ENCODE peak calls at places on chromosomes 2 and 18, in five cellular contexts. A, O, Y, Q and G are unnamed samples.

GRCh38 chr2:109437325-109438090 is 176.3 kb downstream of the SEPTIN10 start:
- DNase-seq in Q (no peak), A (no peak), Y (no peak), O (peak), G (peak)

GRCh38 chr2:150888337-150888736 is 373.3 kb downstream of the RBM43 start:
- DNase-seq in A (no peak), O (no peak), Y (no peak), Q (no peak), G (no peak)

GRCh38 chr2:88188741-88189140 is 18.6 kb downstream of the THNSL2 start:
- DNase-seq in O (no peak), Q (no peak), A (no peak), Y (no peak), G (no peak)

GRCh38 chr2:238498691-238499295 is 72.1 kb downstream of the ASB1 start:
- DNase-seq in Y (no peak), Q (no peak), O (peak), A (no peak), G (no peak)

GRCh38 chr2:111918383-111918806 is 20.0 kb downstream of the MERTK start:
- DNase-seq in Q (peak), A (no peak), Y (no peak), O (no peak), G (no peak)

GRCh38 chr2:65360441-65360840 is 72.0 kb downstream of the SPRED2 start:
- DNase-seq in Y (no peak), A (no peak), Q (no peak), O (no peak), G (no peak)

GRCh38 chr2:85505551-85506238 is 33.3 kb upstream of the MAT2A start:
- DNase-seq in Y (no peak), Q (no peak), A (no peak), O (peak), G (peak)

GRCh38 chr2:50491541-50492114 is 540.3 kb downstream of the NRXN1 start:
- DNase-seq in Q (peak), O (no peak), A (no peak), Y (no peak), G (no peak)

GRCh38 chr2:210263841-210264240 is 38.6 kb upstream of the ACADL start:
- DNase-seq in A (no peak), Y (no peak), O (no peak), Q (no peak), G (no peak)

GRCh38 chr18:5879479-5879882 is 15.8 kb downstream of the TMEM200C start:
- DNase-seq in Q (peak), O (no peak), Y (no peak), A (no peak), G (no peak)

GRCh38 chr2:178579006-178579405 is 98.7 kb downstream of the PLEKHA3 start:
- DNase-seq in Q (peak), O (no peak), A (no peak), Y (no peak), G (no peak)

GRCh38 chr2:125408839-125409502 is 1247.0 kb upstream of the GYPC start:
- DNase-seq in Y (no peak), A (no peak), O (no peak), Q (no peak), G (no peak)

GRCh38 chr18:79587298-79588125 is 92.1 kb upstream of the CTDP1 start:
- DNase-seq in A (no peak), O (peak), Q (no peak), Y (peak), G (peak)
- TF ChIP-seq CTCF in A (no peak), O (no peak), Q (no peak), Y (no peak), G (no peak)

DNA sequence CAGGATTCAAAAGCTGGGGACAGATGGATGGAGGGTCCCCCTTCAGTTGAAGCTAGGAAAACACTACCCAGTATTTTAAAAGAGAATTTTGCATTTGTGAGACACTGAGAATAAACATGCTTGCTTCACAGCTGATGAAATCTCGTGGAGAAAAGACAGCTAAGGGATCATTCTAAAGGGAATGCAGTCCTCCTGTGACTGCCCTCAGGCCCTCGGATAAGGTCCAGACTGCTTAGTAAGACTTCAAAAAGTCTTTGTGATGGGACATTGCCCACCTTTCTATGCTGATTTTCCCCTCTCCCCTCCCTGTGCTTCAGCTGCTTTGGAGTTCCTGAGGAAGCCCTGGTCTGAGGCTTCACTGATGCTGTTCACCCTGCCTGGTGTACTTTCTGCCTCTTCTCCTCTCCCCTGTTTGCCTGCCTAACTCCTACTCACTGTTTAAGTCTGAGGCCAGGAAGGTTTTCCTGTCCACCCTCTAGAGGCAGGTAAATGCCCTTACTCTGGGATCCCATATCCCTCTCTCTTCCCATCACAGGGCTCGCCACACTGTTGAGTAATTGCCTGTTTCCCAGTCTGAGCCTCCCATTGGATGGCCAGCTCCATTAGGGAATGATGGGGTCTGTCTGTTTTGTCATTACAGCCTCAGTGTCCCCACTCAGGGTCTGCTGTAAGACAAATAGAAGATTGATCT is 26.6 kb downstream of the POLE4 start:
- DNase-seq in A (no peak), Y (no peak), O (no peak), Q (no peak), G (no peak)
- TF ChIP-seq CTCF in A (no peak), Y (no peak), O (no peak), Q (no peak), G (no peak)

GRCh38 chr2:187541086-187542085 is 12.8 kb downstream of the TFPI start:
- DNase-seq in O (no peak), A (no peak), Y (no peak), Q (peak), G (no peak)
- TF ChIP-seq CTCF in O (no peak), A (no peak), Y (no peak), Q (no peak), G (no peak)

GRCh38 chr2:159157361-159158045 is 129.0 kb downstream of the WDSUB1 start:
- DNase-seq in O (no peak), Q (no peak), A (no peak), Y (no peak), G (no peak)
- TF ChIP-seq CTCF in O (no peak), Q (no peak), A (peak), Y (no peak), G (no peak)

DNA sequence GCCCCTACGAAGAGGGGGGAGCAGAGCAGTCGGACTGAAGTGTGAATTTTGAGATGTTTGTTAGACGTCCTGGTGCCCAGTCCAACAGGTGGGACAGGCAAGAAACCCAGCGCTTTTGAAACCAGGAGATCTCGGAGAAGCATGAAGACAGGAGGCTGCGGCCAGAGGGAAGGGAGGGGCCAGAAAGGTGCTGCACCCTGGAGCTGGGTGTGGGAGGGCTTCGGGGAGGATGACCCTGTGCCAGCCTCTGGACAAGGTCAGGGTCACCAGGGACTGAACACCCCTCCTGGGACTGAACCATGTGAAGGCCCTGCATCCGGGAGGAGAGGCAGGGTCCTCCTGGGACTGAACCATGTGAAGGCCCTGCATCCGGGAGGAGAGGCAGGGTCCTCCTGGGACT is 6.1 kb downstream of the TMEM18 start:
- DNase-seq in Q (no peak), A (no peak), Y (no peak), O (no peak), G (no peak)
- TF ChIP-seq CTCF in Q (no peak), A (no peak), Y (no peak), O (no peak), G (no peak)